ENCODE peak calls at places on chromosomes 16 and 17, in five cellular contexts. O is transverse colon; T is psoas muscle; E is MM.1S; X is CD4-positive, CD25-positive, alpha-beta regulatory T cell. A is an unnamed sample. For H3K4me1, the result is how much of the 10 kb centered on the place peaks cover.

GRCh38 chr17:39122982-39123381 is 28.5 kb downstream of the PLXDC1 start:
- DNase-seq in O (no peak), T (no peak), E (no peak), X (no peak), A (no peak)

GRCh38 chr17:13635951-13636350 is 34.2 kb upstream of the HS3ST3A1 start:
- DNase-seq in O (no peak), T (no peak), E (no peak), X (no peak), A (no peak)

GRCh38 chr17:82216301-82217119 is 3.9 kb upstream of the CCDC57 start:
- DNase-seq in O (peak), T (peak), E (peak), X (peak), A (no peak)

GRCh38 chr16:27973678-27974077 is 89.8 kb downstream of the GSG1L start:
- DNase-seq in O (no peak), T (no peak), E (no peak), X (no peak), A (no peak)

GRCh38 chr16:81650982-81651562 is 128.0 kb upstream of the PLCG2 start:
- DNase-seq in O (peak), T (peak), E (no peak), X (no peak), A (peak)

GRCh38 chr17:79400989-79401703 is 209.7 kb downstream of the RBFOX3 start:
- DNase-seq in O (peak), T (peak), E (peak), X (peak), A (peak)

GRCh38 chr17:80862341-80862969 is 129.2 kb upstream of the CHMP6 start:
- DNase-seq in O (peak), T (no peak), E (no peak), X (no peak), A (no peak)

GRCh38 chr16:1825864-1826690 is 548 bp downstream of the HAGH start:
- DNase-seq in O (peak), T (no peak), E (peak), X (peak), A (no peak)

GRCh38 chr16:185691-186090 is 5.4 kb downstream of the HBQ1 start:
- DNase-seq in O (no peak), T (no peak), E (no peak), X (no peak), A (no peak)

GRCh38 chr16:28168991-28169554 is 42.7 kb downstream of the XPO6 start:
- DNase-seq in O (no peak), T (no peak), E (no peak), X (peak), A (no peak)

GRCh38 chr16:21097151-21097550 is 53.5 kb downstream of the DNAH3 start:
- DNase-seq in O (no peak), T (no peak), E (no peak), X (no peak), A (no peak)

GRCh38 chr16:28321700-28322411 is 29.5 kb downstream of the SBK1 start:
- DNase-seq in O (peak), T (no peak), E (peak), X (peak), A (peak)

GRCh38 chr16:87356491-87356853 is 27.1 kb downstream of the FBXO31 start:
- DNase-seq in O (no peak), T (no peak), E (no peak), X (no peak), A (no peak)

GRCh38 chr16:53465606-53466290 is 31.5 kb downstream of the RBL2 start:
- DNase-seq in O (no peak), T (no peak), E (peak), X (no peak), A (no peak)

GRCh38 chr17:80032614-80033171 is 3.0 kb downstream of the TBC1D16 start:
- DNase-seq in O (no peak), T (no peak), E (no peak), X (no peak), A (no peak)

GRCh38 chr16:3590736-3591435 is 13.7 kb upstream of the NLRC3 start:
- DNase-seq in O (no peak), T (no peak), E (no peak), X (no peak), A (no peak)

GRCh38 chr17:5000237-5000639 is 2.5 kb downstream of the KIF1C start:
- DNase-seq in O (peak), T (peak), E (no peak), X (no peak), A (no peak)

GRCh38 chr17:8386841-8387240 is 3.8 kb upstream of the RPL26 start:
- DNase-seq in O (no peak), T (no peak), E (no peak), X (no peak), A (no peak)

GRCh38 chr17:74870512-74870911 is 2.3 kb downstream of the FDXR start:
- DNase-seq in O (no peak), T (peak), E (no peak), X (no peak), A (no peak)

GRCh38 chr17:14604920-14605599 is 304.2 kb downstream of the HS3ST3B1 start:
- DNase-seq in O (peak), T (peak), E (no peak), X (no peak), A (no peak)

GRCh38 chr17:362721-363120 is 10.1 kb upstream of the RPH3AL start:
- DNase-seq in O (no peak), T (no peak), E (no peak), X (no peak), A (no peak)

GRCh38 chr16:85253127-85253941 is 141.1 kb upstream of the CIBAR2 start:
- DNase-seq in O (peak), T (peak), E (peak), X (peak), A (peak)

GRCh38 chr16:63057342-63057741 is 1021.1 kb upstream of the CDH8 start:
- DNase-seq in O (no peak), T (no peak), E (no peak), X (no peak), A (no peak)

GRCh38 chr16:88854306-88855111 is 2.2 kb downstream of the GALNS start:
- DNase-seq in O (peak), T (no peak), E (no peak), X (peak), A (no peak)

GRCh38 chr17:80586464-80587228 is 42.0 kb downstream of the RPTOR start:
- DNase-seq in O (no peak), T (peak), E (no peak), X (no peak), A (no peak)

DNA sequence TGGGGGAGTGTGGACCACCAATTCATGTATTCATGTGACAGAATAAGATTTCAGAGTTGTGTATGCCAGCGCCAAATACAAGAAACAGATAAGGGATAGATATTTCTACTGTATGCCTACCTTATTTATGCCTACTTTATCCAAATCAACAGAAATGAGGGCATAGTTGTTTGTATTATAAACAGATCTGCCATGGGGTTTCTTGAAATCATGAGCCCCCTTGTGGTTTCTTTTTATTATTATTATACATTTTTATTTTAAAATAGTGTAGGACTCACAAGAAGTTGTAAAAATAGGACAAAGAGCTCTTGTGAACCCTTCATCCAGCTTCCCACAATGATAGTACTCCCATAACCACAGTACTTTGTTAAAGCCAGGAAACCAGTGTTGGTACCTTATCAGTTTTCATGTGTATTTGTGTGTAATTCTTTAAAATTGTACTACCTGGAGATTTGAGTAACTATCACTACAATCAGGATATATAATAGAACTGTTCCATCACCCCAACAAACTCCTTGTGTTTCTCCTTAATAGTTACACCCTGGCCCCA is 229.4 kb downstream of the CCDC182 start:
- DNase-seq in O (no peak), T (no peak), E (no peak), X (no peak), A (no peak)
- H3K4me1 ChIP-seq in O (under half), T (under half), E (under half), X (under half), A (under half)

GRCh38 chr17:64006361-64007088 is 8.4 kb downstream of the PRR29 start:
- DNase-seq in O (no peak), T (peak), E (no peak), X (no peak), A (peak)
- H3K4me1 ChIP-seq in O (under half), T (under half), E (under half), X (under half), A (under half)

DNA sequence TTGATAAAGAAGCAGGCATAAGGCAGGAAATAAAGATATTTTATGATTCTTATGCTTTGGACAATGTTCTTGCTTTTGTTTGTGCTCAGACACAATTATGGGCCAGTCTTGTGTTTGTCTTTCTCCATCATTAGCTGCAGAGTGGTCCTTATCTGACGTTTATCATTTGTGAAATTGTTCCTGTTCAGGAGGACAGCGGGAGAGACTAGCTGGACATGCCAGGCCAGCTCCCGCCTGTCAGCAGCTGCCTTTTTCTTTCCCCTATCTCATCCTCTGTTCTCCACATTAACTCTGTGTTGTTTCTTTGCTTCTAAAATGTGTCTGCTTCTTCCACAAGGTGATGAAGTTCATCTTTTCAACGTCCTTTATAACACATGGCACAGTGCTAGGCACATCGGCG is 333.5 kb downstream of the NPIPA8 start:
- DNase-seq in O (no peak), T (no peak), E (no peak), X (no peak), A (no peak)
- H3K4me1 ChIP-seq in O (under half), T (under half), E (under half), X (under half), A (under half)

GRCh38 chr17:76500074-76500744 is 1.0 kb downstream of the RHBDF2 start:
- DNase-seq in O (peak), T (no peak), E (no peak), X (no peak), A (no peak)

GRCh38 chr17:76497699-76497978 is 3.6 kb downstream of the RHBDF2 start:
- DNase-seq in O (no peak), T (no peak), E (no peak), X (no peak), A (no peak)

GRCh38 chr17:76497979-76498885 is 3.0 kb downstream of the RHBDF2 start:
- DNase-seq in O (peak), T (peak), E (no peak), X (no peak), A (peak)

GRCh38 chr17:76500745-76501017 is 542 bp downstream of the RHBDF2 start:
- DNase-seq in O (no peak), T (no peak), E (no peak), X (no peak), A (no peak)

DNA sequence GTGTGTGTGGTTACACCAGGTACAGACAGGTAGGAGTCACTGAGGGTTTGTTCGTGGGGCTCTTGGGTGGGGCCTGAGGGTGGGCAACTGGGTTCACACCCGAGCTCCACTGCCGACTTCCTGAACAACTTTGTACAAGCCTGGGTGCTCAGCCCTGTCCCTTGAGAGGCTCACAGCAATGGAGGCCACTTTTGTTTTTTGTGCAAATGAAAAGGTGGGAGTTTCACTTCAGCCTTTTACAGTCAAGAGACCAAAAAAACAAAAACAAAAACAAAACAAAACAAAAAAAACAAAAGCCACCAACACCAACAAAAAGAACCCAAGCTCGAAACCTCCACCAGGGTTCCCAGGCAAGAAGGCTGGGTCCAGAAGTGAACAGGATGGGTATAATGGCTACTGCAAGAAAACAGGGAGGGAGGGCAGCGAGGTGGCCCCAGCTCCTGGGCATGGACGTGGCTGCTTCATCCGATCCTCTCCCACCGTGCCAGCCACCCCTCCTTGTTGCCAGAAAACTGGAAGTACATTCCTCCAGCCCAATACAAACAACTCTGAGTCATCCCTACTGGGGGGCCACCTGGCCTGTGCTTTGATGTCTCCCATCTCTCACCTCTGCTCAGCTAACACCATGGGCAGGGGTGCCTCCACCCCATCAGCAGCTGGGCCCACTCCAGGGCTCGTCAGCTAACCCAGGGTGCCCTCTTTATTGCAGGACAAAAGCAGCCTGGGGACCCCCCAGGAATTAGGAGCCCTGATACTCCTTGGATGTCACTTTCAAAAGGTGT is 2.1 kb downstream of the RHBDF2 start:
- DNase-seq in O (no peak), T (no peak), E (no peak), X (no peak), A (no peak)
- H3K4me1 ChIP-seq in O (under half), T (under half), E (under half), X (under half), A (under half)

GRCh38 chr17:78146881-78147280 is 696 bp downstream of the C17orf99 start:
- DNase-seq in O (peak), T (no peak), E (no peak), X (no peak), A (no peak)

GRCh38 chr17:78144736-78145641 is 1.2 kb upstream of the C17orf99 start:
- DNase-seq in O (peak), T (no peak), E (no peak), X (no peak), A (no peak)

GRCh38 chr17:78146471-78146869 is 285 bp downstream of the C17orf99 start:
- DNase-seq in O (peak), T (no peak), E (no peak), X (no peak), A (no peak)

GRCh38 chr17:78148286-78149016 is 2.3 kb downstream of the C17orf99 start:
- DNase-seq in O (peak), T (no peak), E (no peak), X (no peak), A (no peak)

DNA sequence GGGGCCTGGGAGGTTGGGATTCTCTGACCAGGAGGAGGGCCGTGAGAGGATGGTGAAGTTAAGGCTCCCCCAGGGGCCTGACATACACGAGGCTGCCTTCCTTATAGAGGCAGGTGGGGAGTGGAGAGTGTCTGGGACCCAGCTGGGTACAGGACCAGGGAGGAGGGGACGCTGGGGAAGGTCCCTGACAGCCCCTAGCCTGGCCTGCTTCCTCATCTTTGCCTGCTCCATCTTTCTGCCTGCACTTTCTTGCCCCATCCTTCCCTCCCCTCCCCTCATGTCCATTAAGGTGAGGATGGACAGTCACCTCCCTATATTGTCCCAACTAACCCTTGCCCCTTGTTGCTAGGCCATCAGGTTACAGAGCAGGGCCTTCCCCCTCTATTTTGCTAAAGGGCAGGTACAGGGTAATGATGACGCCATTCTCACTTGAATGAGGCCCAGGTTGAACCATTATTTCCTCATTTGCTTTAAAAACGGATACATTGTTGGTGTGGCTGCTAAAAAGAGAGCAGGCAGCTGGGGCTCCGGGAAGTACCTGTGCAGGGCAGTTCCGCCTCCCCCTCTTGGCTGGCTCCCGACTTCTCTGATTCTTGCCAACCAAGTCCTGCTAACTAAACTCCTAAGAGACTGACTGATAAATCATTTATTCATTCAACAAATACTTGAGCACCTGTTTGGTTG is 1.3 kb downstream of the C17orf99 start:
- DNase-seq in O (peak), T (no peak), E (peak), X (no peak), A (no peak)
- H3K4me1 ChIP-seq in O (half or more), T (under half), E (half or more), X (under half), A (under half)

DNA sequence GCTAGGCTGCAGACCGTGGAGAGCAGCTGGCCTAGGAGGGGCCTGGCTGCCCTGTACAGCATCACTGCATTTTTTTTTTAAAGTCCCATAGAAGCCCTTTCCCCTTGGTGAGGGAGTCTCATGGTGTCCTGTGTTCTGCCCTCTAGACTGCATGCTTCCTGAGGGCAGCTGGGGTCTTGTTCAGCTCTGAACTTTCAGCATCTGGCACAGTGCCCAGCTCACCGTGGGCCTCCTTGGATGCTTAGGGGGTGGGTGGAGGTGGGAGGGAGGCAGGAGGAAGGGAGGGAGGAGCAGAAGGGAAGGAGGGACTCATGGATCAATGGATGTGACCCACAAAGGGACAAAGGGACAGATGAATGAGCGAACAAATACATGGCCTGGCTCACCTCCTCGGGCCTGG is 63.4 kb upstream of the TMEM97 start:
- DNase-seq in O (no peak), T (no peak), E (no peak), X (no peak), A (no peak)
- H3K4me1 ChIP-seq in O (under half), T (under half), E (under half), X (under half), A (under half)

DNA sequence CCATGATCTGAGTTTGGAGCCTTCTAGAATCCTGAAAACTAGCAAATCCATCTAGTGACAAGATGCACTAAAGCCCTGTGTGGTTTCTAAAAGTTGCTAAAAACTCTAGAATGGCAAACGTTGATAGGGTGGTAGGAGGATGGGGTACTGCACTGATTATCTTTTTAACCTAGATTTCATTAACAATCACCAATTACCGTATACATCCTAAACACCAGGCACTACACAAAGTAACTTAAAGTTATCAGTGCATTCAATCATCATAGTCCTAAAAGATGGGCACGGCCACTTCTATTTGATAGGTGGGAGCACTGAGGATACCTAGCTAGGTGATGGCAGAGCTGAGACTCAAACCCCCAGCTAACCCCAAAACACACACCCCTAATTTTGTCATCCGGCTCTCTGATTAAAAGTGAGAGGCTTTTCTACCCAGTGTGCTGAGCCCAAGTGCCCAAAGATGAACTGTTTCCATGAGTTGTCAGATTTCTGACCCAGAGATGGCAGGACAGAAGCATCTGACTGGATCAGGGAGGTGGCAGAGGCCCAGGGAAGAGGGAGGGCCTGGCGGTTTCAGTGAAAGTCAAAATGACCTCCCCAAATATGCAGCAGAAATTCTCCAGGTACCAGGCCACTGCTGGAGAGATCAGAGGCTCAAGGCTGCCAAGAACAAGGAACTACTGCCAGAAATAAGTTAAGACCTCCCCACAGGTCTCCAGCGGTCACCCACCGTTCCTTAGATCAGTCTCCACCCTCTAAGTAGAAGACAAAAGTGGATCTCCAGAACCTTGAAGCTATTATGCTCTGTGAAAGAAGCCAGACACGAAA is 396.8 kb downstream of the SOX9 start:
- DNase-seq in O (no peak), T (no peak), E (no peak), X (no peak), A (no peak)
- H3K4me1 ChIP-seq in O (under half), T (under half), E (under half), X (under half), A (under half)